ENCODE peak calls at places on chromosomes 3 and 15, in six cellular contexts. One of them, this sample, is unnamed.
A peak's percentile ranks its signal among the peaks of the same experiment; 100 is the strongest.

GRCh38 chr3:43246956-43247355 is 39.4 kb upstream of the SNRK start:
- DNase-seq in lower leg skin: no peak
- DNase-seq in kidney: no peak
- DNase-seq in OCI-LY7: peak; percentile 75
- DNase-seq in A549: no peak
- DNase-seq in SK-N-SH: no peak
- DNase-seq in this sample: no peak

GRCh38 chr15:49235446-49236207 is 65.6 kb downstream of the GALK2 start:
- DNase-seq in A549: no peak
- DNase-seq in SK-N-SH: peak; percentile 44
- DNase-seq in lower leg skin: no peak
- DNase-seq in kidney: no peak
- DNase-seq in OCI-LY7: peak; percentile 74
- DNase-seq in this sample: peak; percentile 54

GRCh38 chr3:145417678-145418077 is 743.3 kb downstream of the PLOD2 start:
- DNase-seq in A549: no peak
- DNase-seq in kidney: no peak
- DNase-seq in SK-N-SH: no peak
- DNase-seq in OCI-LY7: no peak
- DNase-seq in lower leg skin: no peak
- DNase-seq in this sample: no peak

GRCh38 chr3:143306419-143306818 is 186.8 kb downstream of the CHST2 start:
- DNase-seq in SK-N-SH: no peak
- DNase-seq in OCI-LY7: no peak
- DNase-seq in lower leg skin: no peak
- DNase-seq in kidney: no peak
- DNase-seq in A549: no peak
- DNase-seq in this sample: peak; percentile 71

GRCh38 chr3:170689218-170689874 is 103.5 kb upstream of the SLC7A14 start:
- DNase-seq in A549: peak; percentile 10
- DNase-seq in lower leg skin: no peak
- DNase-seq in kidney: peak; percentile 67
- DNase-seq in OCI-LY7: no peak
- DNase-seq in SK-N-SH: peak; percentile 4
- DNase-seq in this sample: no peak

GRCh38 chr3:190697901-190698300 is 164.6 kb downstream of the GMNC start:
- DNase-seq in SK-N-SH: no peak
- DNase-seq in A549: no peak
- DNase-seq in OCI-LY7: no peak
- DNase-seq in kidney: no peak
- DNase-seq in lower leg skin: no peak
- DNase-seq in this sample: no peak

GRCh38 chr15:25684521-25685215 is 178.5 kb downstream of the ATP10A start:
- DNase-seq in lower leg skin: peak; percentile 84
- DNase-seq in OCI-LY7: no peak
- DNase-seq in SK-N-SH: no peak
- DNase-seq in kidney: peak; percentile 75
- DNase-seq in A549: no peak
- DNase-seq in this sample: no peak

GRCh38 chr15:57118013-57118799 is 199.8 kb downstream of the TCF12 start:
- DNase-seq in kidney: no peak
- DNase-seq in SK-N-SH: no peak
- DNase-seq in lower leg skin: no peak
- DNase-seq in A549: no peak
- DNase-seq in OCI-LY7: no peak
- DNase-seq in this sample: peak; percentile 67

GRCh38 chr15:64224508-64224907 is 61.7 kb upstream of the PPIB start:
- DNase-seq in kidney: no peak
- DNase-seq in OCI-LY7: no peak
- DNase-seq in lower leg skin: no peak
- DNase-seq in SK-N-SH: peak; percentile 28
- DNase-seq in A549: no peak
- DNase-seq in this sample: peak; percentile 53

GRCh38 chr3:42497009-42497731 is 5.3 kb upstream of the VIPR1 start:
- DNase-seq in SK-N-SH: no peak
- DNase-seq in OCI-LY7: no peak
- DNase-seq in kidney: no peak
- DNase-seq in lower leg skin: peak; percentile 71
- DNase-seq in A549: peak; percentile 47
- DNase-seq in this sample: no peak

GRCh38 chr3:31579828-31580227 is 47.1 kb downstream of the STT3B start:
- DNase-seq in kidney: no peak
- DNase-seq in lower leg skin: no peak
- DNase-seq in OCI-LY7: no peak
- DNase-seq in A549: no peak
- DNase-seq in SK-N-SH: no peak
- DNase-seq in this sample: no peak

GRCh38 chr15:70832176-70832575 is 21.8 kb downstream of the LARP6 start:
- DNase-seq in kidney: no peak
- DNase-seq in A549: no peak
- DNase-seq in SK-N-SH: no peak
- DNase-seq in lower leg skin: peak; percentile 50
- DNase-seq in OCI-LY7: no peak
- DNase-seq in this sample: no peak

GRCh38 chr15:48722764-48723661 is 77.5 kb upstream of the FBN1 start:
- DNase-seq in SK-N-SH: no peak
- DNase-seq in kidney: no peak
- DNase-seq in A549: peak; percentile 15
- DNase-seq in OCI-LY7: no peak
- DNase-seq in lower leg skin: no peak
- DNase-seq in this sample: no peak

GRCh38 chr15:34837246-34838016 is 42.1 kb upstream of the ACTC1 start:
- DNase-seq in A549: peak; percentile 10
- DNase-seq in lower leg skin: no peak
- DNase-seq in SK-N-SH: no peak
- DNase-seq in kidney: peak; percentile 71
- DNase-seq in OCI-LY7: no peak
- DNase-seq in this sample: no peak

GRCh38 chr3:105758451-105758850 is 110.4 kb downstream of the CBLB start:
- DNase-seq in OCI-LY7: no peak
- DNase-seq in SK-N-SH: no peak
- DNase-seq in kidney: no peak
- DNase-seq in lower leg skin: no peak
- DNase-seq in A549: no peak
- DNase-seq in this sample: no peak

GRCh38 chr15:33448961-33449611 is 138.3 kb downstream of the RYR3 start:
- DNase-seq in OCI-LY7: no peak
- DNase-seq in kidney: peak; percentile 75
- DNase-seq in A549: no peak
- DNase-seq in lower leg skin: no peak
- DNase-seq in SK-N-SH: no peak
- DNase-seq in this sample: no peak

GRCh38 chr3:14616606-14617507 is 34.7 kb upstream of the CCDC174 start:
- DNase-seq in lower leg skin: no peak
- DNase-seq in kidney: no peak
- DNase-seq in SK-N-SH: no peak
- DNase-seq in A549: no peak
- DNase-seq in OCI-LY7: no peak
- DNase-seq in this sample: no peak

GRCh38 chr3:42438193-42438592 is 27.8 kb upstream of the LYZL4 start:
- DNase-seq in lower leg skin: no peak
- DNase-seq in A549: no peak
- DNase-seq in OCI-LY7: no peak
- DNase-seq in SK-N-SH: no peak
- DNase-seq in kidney: no peak
- DNase-seq in this sample: no peak

GRCh38 chr3:59121346-59122144 is 71.7 kb upstream of the CFAP20DC start:
- DNase-seq in OCI-LY7: no peak
- DNase-seq in A549: no peak
- DNase-seq in SK-N-SH: no peak
- DNase-seq in kidney: no peak
- DNase-seq in lower leg skin: no peak
- DNase-seq in this sample: no peak

GRCh38 chr3:139935071-139935865 is at the start of gene CLSTN2:
- DNase-seq in lower leg skin: peak; percentile 91
- DNase-seq in OCI-LY7: no peak
- DNase-seq in SK-N-SH: peak; percentile 92
- DNase-seq in kidney: peak; percentile 92
- DNase-seq in A549: peak; percentile 24
- DNase-seq in this sample: no peak

GRCh38 chr3:139935866-139936817 is 1.2 kb downstream of the CLSTN2 start:
- DNase-seq in lower leg skin: peak; percentile 87
- DNase-seq in kidney: peak; percentile 82
- DNase-seq in OCI-LY7: no peak
- DNase-seq in SK-N-SH: peak; percentile 70
- DNase-seq in A549: no peak
- DNase-seq in this sample: no peak

GRCh38 chr3:139940622-139941021 is 5.6 kb downstream of the CLSTN2 start:
- DNase-seq in SK-N-SH: no peak
- DNase-seq in A549: no peak
- DNase-seq in kidney: no peak
- DNase-seq in OCI-LY7: no peak
- DNase-seq in lower leg skin: no peak
- DNase-seq in this sample: peak; percentile 71

GRCh38 chr3:139939681-139940190 is 4.8 kb downstream of the CLSTN2 start:
- DNase-seq in A549: no peak
- DNase-seq in OCI-LY7: no peak
- DNase-seq in kidney: no peak
- DNase-seq in SK-N-SH: no peak
- DNase-seq in lower leg skin: no peak
- DNase-seq in this sample: no peak

GRCh38 chr3:139937674-139938279 is 2.8 kb downstream of the CLSTN2 start:
- DNase-seq in A549: peak; percentile 24
- DNase-seq in OCI-LY7: peak; percentile 20
- DNase-seq in kidney: no peak
- DNase-seq in lower leg skin: peak; percentile 86
- DNase-seq in SK-N-SH: peak; percentile 59
- DNase-seq in this sample: no peak
- TF ChIP-seq CTCF in A549: peak; percentile 58
- TF ChIP-seq CTCF in OCI-LY7: peak; percentile 80
- TF ChIP-seq CTCF in kidney: peak; percentile 72
- TF ChIP-seq CTCF in lower leg skin: no peak
- TF ChIP-seq CTCF in SK-N-SH: peak; percentile 69
- TF ChIP-seq CTCF in this sample: peak; percentile 70

GRCh38 chr3:117195034-117195433 is 485.5 kb downstream of the TUSC7 start:
- DNase-seq in SK-N-SH: no peak
- DNase-seq in A549: no peak
- DNase-seq in lower leg skin: no peak
- DNase-seq in OCI-LY7: no peak
- DNase-seq in kidney: no peak
- DNase-seq in this sample: no peak
- TF ChIP-seq CTCF in SK-N-SH: no peak
- TF ChIP-seq CTCF in A549: no peak
- TF ChIP-seq CTCF in lower leg skin: no peak
- TF ChIP-seq CTCF in OCI-LY7: no peak
- TF ChIP-seq CTCF in kidney: no peak
- TF ChIP-seq CTCF in this sample: no peak

GRCh38 chr15:67092726-67093125 is 27.3 kb downstream of the SMAD3 start:
- DNase-seq in kidney: no peak
- DNase-seq in lower leg skin: no peak
- DNase-seq in A549: no peak
- DNase-seq in SK-N-SH: no peak
- DNase-seq in OCI-LY7: no peak
- DNase-seq in this sample: no peak
- TF ChIP-seq CTCF in kidney: no peak
- TF ChIP-seq CTCF in lower leg skin: no peak
- TF ChIP-seq CTCF in A549: no peak
- TF ChIP-seq CTCF in SK-N-SH: no peak
- TF ChIP-seq CTCF in OCI-LY7: no peak
- TF ChIP-seq CTCF in this sample: no peak

GRCh38 chr3:12885585-12885934 is 44.2 kb upstream of the RPL32 start:
- DNase-seq in A549: no peak
- DNase-seq in OCI-LY7: no peak
- DNase-seq in lower leg skin: no peak
- DNase-seq in kidney: no peak
- DNase-seq in SK-N-SH: no peak
- DNase-seq in this sample: no peak

GRCh38 chr3:12884790-12885584 is 43.6 kb upstream of the RPL32 start:
- DNase-seq in A549: no peak
- DNase-seq in lower leg skin: no peak
- DNase-seq in OCI-LY7: peak; percentile 49
- DNase-seq in kidney: peak; percentile 39
- DNase-seq in SK-N-SH: no peak
- DNase-seq in this sample: no peak

GRCh38 chr3:12884104-12884742 is 42.9 kb upstream of the RPL32 start:
- DNase-seq in SK-N-SH: no peak
- DNase-seq in A549: no peak
- DNase-seq in OCI-LY7: no peak
- DNase-seq in lower leg skin: no peak
- DNase-seq in kidney: peak; percentile 80
- DNase-seq in this sample: no peak

GRCh38 chr3:12886106-12886679 is 44.8 kb upstream of the RPL32 start:
- DNase-seq in lower leg skin: no peak
- DNase-seq in OCI-LY7: peak; percentile 54
- DNase-seq in SK-N-SH: no peak
- DNase-seq in kidney: no peak
- DNase-seq in A549: no peak
- DNase-seq in this sample: no peak

DNA sequence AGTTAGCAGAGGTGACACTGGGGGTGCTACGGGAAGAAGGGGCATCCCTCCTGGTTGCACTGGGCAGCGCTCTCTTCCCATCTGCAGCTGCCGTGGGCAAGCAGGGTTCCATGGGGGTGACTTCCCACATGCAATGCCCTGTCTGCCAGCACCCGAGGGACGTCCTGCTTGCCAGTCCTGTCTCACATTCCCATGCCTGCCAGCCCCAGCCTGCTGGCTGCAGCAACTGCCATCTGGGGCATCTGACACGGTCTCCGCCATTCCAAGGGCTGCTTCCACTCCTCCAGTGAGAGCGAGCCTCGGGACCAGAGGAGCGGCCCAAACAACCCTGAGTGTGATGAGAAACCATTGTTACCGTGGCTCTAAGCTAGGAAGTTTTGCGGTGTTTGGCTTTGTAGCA is 45.4 kb upstream of the RPL32 start:
- DNase-seq in SK-N-SH: no peak
- DNase-seq in OCI-LY7: no peak
- DNase-seq in A549: no peak
- DNase-seq in kidney: peak; percentile 61
- DNase-seq in lower leg skin: no peak
- DNase-seq in this sample: no peak
- TF ChIP-seq CTCF in SK-N-SH: no peak
- TF ChIP-seq CTCF in OCI-LY7: no peak
- TF ChIP-seq CTCF in A549: no peak
- TF ChIP-seq CTCF in kidney: no peak
- TF ChIP-seq CTCF in lower leg skin: no peak
- TF ChIP-seq CTCF in this sample: no peak